ENCODE peak calls at places on chromosomes 11 and 22, in eight cellular contexts. K is hepatocyte, T is SK-N-SH, V is PC-3, N is HCT116, P is neural progenitor cell, S is OCI-LY7, Y is MM.1S. D is an unnamed sample.

GRCh38 chr11:6926208-6927029 is at the start of gene ZNF215:
- DNase-seq in Y (peak), V (peak), K (peak), N (peak), P (peak), T (peak), S (peak), D (peak)

GRCh38 chr22:42957544-42957943 is 57.4 kb downstream of the PACSIN2 start:
- DNase-seq in Y (no peak), P (no peak), N (no peak), V (no peak), T (no peak), K (no peak), S (no peak), D (no peak)

GRCh38 chr11:34647131-34647530 is 26.2 kb downstream of the EHF start:
- DNase-seq in S (no peak), Y (no peak), P (no peak), N (no peak), T (no peak), V (no peak), K (no peak), D (no peak)

GRCh38 chr11:15453211-15453715 is 338.5 kb downstream of the INSC start:
- DNase-seq in Y (no peak), S (no peak), N (no peak), T (no peak), K (no peak), V (no peak), P (no peak), D (no peak)

GRCh38 chr11:94171693-94172440 is 43.2 kb downstream of the PANX1 start:
- DNase-seq in V (peak), Y (peak), T (peak), P (peak), S (peak), K (peak), N (peak), D (peak)

GRCh38 chr11:19259487-19260345 is 19.0 kb upstream of the E2F8 start:
- DNase-seq in K (peak), S (peak), N (peak), V (peak), Y (peak), T (peak), P (peak), D (peak)

GRCh38 chr11:12914401-12914912 is 94.7 kb upstream of the RASSF10 start:
- DNase-seq in P (peak), S (peak), T (peak), Y (no peak), K (peak), V (peak), N (no peak), D (peak)

GRCh38 chr22:48305726-48306235 is 1521.9 kb downstream of the BRD1 start:
- DNase-seq in T (no peak), Y (no peak), S (no peak), P (no peak), K (no peak), V (no peak), N (no peak), D (no peak)

GRCh38 chr11:66429983-66430602 is 8.6 kb downstream of the MRPL11 start:
- DNase-seq in P (peak), T (peak), K (peak), Y (peak), V (peak), S (peak), N (peak), D (peak)

GRCh38 chr22:48491451-48491941 is 1336.2 kb downstream of the BRD1 start:
- DNase-seq in Y (peak), N (no peak), T (no peak), S (no peak), V (no peak), P (peak), K (peak), D (no peak)

GRCh38 chr11:33452806-33453205 is 195.6 kb downstream of the HIPK3 start:
- DNase-seq in P (no peak), V (peak), S (no peak), K (peak), T (no peak), N (no peak), Y (no peak), D (no peak)

GRCh38 chr11:19766206-19766605 is 53.6 kb downstream of the NAV2 start:
- DNase-seq in Y (no peak), V (no peak), P (peak), N (no peak), T (no peak), S (no peak), K (peak), D (no peak)

GRCh38 chr11:105854269-105854668 is 167.8 kb downstream of the MSANTD4 start:
- DNase-seq in N (no peak), P (no peak), S (no peak), V (no peak), Y (no peak), T (no peak), K (no peak), D (no peak)

GRCh38 chr11:105862736-105863367 is 159.2 kb downstream of the MSANTD4 start:
- DNase-seq in N (peak), P (peak), T (peak), Y (peak), S (peak), V (peak), K (peak), D (peak)

GRCh38 chr11:105856954-105857353 is 165.1 kb downstream of the MSANTD4 start:
- DNase-seq in V (no peak), T (no peak), Y (no peak), N (no peak), P (no peak), K (no peak), S (no peak), D (no peak)

GRCh38 chr11:105861225-105861624 is 160.8 kb downstream of the MSANTD4 start:
- DNase-seq in T (no peak), V (peak), N (no peak), Y (no peak), K (peak), P (no peak), S (no peak), D (peak)

DNA sequence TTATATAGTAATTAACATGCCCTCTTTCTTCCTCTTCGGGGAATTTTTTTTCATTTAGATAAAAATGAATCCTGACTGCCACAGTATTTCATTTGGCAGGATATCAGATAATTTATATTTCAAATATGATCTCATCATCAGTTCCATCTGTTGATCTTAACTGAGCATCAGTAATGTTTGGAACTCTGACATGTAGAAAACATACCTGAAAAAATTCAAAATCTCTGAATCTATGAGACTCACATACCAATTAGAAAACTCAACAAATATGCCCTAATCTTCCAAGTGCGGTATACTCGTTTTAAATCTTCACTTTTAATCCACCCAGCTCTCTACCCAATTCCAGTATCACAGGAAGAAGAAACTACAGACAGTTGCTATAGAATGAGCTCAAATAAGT is 161.9 kb downstream of the MSANTD4 start:
- DNase-seq in P (no peak), K (no peak), S (no peak), Y (no peak), N (no peak), V (no peak), T (no peak), D (no peak)
- TF ChIP-seq CTCF in P (no peak), K (no peak), S (no peak), Y (no peak), N (no peak), V (no peak), T (no peak), D (no peak)

DNA sequence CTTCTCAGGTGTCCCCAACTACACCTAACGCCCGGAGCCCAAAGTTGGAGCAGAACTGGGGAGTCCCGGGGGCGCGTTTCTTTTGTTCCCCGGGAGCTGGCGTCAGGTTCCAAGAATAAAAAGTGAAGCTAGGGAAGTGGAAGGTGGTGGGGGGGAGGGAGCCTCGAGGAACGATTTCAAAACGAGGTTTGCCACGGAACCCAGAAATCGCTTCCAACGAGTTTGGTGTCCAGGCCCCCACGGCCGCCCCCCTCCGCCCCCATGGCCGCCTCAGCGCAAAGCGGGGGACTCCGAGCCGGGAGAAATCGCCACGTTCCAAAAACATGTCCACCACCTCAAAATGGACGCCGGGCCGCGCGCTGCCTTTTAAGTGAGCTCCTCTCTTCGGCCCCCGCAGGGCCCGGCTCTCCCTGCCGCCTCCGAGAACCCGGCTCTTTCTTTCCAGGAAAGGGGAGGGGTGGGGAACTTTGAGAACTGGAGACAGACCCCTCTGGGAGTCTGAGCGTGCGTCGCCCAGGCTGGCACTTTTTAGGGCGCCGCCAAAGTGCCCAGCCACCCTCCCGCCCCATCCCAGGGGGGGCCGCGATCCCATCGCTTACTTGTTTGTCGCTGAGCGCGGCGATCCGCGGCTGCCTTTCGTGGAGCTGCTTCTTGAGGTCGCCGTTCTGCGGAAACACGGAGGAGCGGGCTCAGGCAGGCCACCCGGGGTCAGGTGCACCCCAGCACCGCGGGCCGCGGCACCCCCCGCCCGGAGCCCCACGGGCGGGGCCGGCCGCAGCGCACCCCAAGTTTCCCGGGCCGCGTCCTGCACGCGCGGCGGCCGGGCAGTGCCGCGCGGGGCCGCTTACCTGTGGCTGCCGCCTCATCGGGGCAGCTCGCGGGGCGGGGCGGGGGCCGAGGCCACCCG is 1.6 kb downstream of the PHF21B start:
- DNase-seq in T (peak), V (no peak), Y (no peak), P (peak), S (no peak), K (peak), N (no peak), D (peak)
- TF ChIP-seq EZH2phosphoT487 in T (no peak), V (no peak), Y (no peak), P (no peak), S (no peak), K (no peak), N (no peak), D (no peak)

GRCh38 chr22:36773935-36774334 is 2.0 kb downstream of the IFT27 start:
- DNase-seq in P (peak), T (peak), S (peak), V (peak), Y (peak), N (no peak), K (peak), D (peak)
- TF ChIP-seq CTCF in P (peak), T (peak), S (peak), V (peak), Y (peak), N (peak), K (peak), D (peak)

GRCh38 chr22:36257948-36258674 is 5.2 kb downstream of the APOL1 start:
- DNase-seq in K (no peak), P (no peak), Y (peak), N (no peak), T (no peak), V (no peak), S (no peak), D (no peak)

GRCh38 chr22:36253523-36254490 is 874 bp downstream of the APOL1 start:
- DNase-seq in Y (no peak), P (no peak), V (no peak), K (no peak), N (no peak), S (no peak), T (peak), D (no peak)

GRCh38 chr22:36257308-36257707 is 4.4 kb downstream of the APOL1 start:
- DNase-seq in S (no peak), N (no peak), K (no peak), V (no peak), Y (no peak), P (no peak), T (no peak), D (no peak)

GRCh38 chr22:36256474-36256873 is 3.5 kb downstream of the APOL1 start:
- DNase-seq in P (no peak), S (no peak), V (no peak), Y (no peak), T (no peak), K (no peak), N (no peak), D (no peak)

DNA sequence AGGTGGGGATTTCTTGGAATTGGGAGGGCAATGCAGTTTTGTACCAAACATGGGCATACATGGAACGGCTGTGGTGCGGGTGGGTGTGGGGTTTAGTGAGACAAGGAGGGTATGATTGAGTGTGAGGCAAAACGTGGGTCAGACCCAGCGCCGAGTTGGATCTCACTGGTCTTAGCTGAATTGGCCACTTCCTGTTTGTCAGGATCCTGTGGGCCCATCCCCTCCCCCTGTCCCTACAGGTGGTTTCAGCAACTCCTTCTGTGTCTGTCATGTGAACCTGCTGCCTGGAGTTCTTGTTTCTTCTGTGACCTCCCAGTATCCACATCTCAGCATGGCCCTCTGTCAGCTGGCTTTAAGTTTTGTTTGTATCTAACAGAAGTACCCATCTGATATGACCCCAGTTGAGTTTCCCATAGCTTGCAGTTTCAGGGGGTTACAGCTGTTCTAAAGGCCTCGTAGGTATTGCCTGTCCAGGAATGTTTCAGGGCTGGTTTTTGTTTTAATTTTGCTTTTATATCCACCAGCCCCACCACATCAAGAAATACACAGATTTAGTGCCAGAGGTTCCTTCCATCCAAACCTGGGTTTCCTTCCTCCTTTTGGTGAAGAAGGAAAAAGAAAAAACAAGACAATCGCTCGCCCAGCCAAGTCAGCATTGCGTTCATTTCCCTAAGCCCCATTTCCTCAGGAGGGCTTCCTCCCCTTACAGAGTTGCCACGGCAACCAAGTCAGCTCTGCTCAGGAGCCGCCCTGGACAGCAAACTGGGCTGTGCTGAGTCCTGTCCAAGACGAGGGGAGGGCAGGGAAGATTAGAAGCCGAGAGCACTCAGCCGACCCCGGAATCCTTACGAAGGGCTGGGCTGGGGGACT is 6.1 kb downstream of the APOL1 start:
- DNase-seq in K (peak), S (peak), P (peak), N (no peak), V (no peak), Y (peak), T (no peak), D (peak)
- TF ChIP-seq EZH2phosphoT487 in K (no peak), S (no peak), P (no peak), N (no peak), V (no peak), Y (no peak), T (no peak), D (no peak)

GRCh38 chr11:1567052-1567720 is 4.9 kb downstream of the DUSP8 start:
- DNase-seq in V (no peak), S (no peak), N (no peak), Y (no peak), K (no peak), T (no peak), P (no peak), D (no peak)
- TF ChIP-seq CTCF in V (no peak), S (no peak), N (no peak), Y (no peak), K (no peak), T (no peak), P (no peak), D (peak)

GRCh38 chr11:118082880-118083543 is 3.8 kb downstream of the SMIM35 start:
- DNase-seq in S (no peak), Y (no peak), K (no peak), P (no peak), V (no peak), T (no peak), N (no peak), D (no peak)

GRCh38 chr11:118078972-118079411 is 2.1 kb downstream of the TMPRSS4 start:
- DNase-seq in V (no peak), P (no peak), N (no peak), K (no peak), Y (no peak), S (no peak), T (no peak), D (no peak)

GRCh38 chr11:118080296-118080695 is 3.4 kb downstream of the TMPRSS4 start:
- DNase-seq in V (no peak), T (no peak), N (no peak), Y (no peak), S (no peak), K (no peak), P (no peak), D (no peak)

GRCh38 chr11:118079507-118079906 is 2.6 kb downstream of the TMPRSS4 start:
- DNase-seq in N (no peak), Y (no peak), P (no peak), S (no peak), T (no peak), V (no peak), K (no peak), D (no peak)

GRCh38 chr11:118081241-118081958 is 4.5 kb downstream of the TMPRSS4 start:
- DNase-seq in K (no peak), N (no peak), T (no peak), Y (no peak), P (no peak), S (no peak), V (no peak), D (no peak)
- TF ChIP-seq EZH2phosphoT487 in K (no peak), N (no peak), T (no peak), Y (no peak), P (no peak), S (no peak), V (no peak), D (no peak)

DNA sequence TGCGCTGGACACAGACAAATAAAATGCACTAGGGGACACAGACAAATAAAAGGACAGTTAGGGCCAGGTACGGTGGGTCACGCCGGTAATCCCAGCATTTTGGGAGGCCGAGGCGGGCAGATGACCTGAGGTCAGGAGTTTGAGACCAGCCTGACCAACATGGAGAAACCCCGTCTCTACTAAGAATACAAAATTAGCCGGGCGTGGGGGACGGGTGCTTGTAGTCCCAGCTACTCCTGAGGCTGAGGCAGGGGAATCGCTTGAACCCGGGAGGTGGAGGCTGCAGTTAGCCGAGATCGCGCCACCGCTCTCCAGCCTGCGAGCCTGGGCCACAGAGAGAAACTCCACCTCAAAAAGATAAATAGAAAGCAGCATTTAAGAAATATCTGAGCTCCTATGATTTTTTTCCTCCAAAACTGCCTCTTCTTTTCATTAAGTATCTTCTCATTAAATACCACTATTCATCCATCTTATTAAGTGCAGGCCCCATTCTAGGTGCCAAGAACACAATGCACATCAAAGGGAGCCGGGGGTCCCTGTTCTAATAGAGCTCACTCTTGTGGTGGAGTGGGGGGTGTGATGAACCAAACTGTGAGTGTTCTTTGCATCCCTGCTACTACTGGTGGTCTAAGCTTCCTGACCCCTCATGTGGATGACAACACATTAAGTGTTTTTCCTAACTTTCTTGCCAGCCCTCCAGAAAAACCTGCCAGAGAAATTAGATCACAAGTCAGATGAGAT is 766 bp upstream of the ZNHIT2 start:
- DNase-seq in Y (no peak), K (no peak), V (no peak), N (no peak), P (no peak), T (no peak), S (no peak), D (no peak)
- TF ChIP-seq CTCF in Y (no peak), K (no peak), V (no peak), N (no peak), P (no peak), T (no peak), S (no peak), D (no peak)

D was measured in GM23338.